ENCODE peak calls at places on chromosomes 3 and 15, in five cellular contexts. S is HCT116, C is skeletal muscle cell, L is heart right ventricle, J is ovary. G is an unnamed sample.
A peak's percentile ranks its signal among the peaks of the same experiment; 100 is the strongest.

GRCh38 chr3:152123457-152123856 is 145.3 kb upstream of the MBNL1 start:
- DNase-seq in S (no peak), C (no peak), L (no peak), J (no peak), G (no peak)

GRCh38 chr3:118972974-118973373 is 61.7 kb downstream of the IGSF11 start:
- DNase-seq in S (no peak), C (no peak), L (peak; percentile 48), J (no peak), G (no peak)

GRCh38 chr3:8964436-8965370 is 1.4 kb upstream of the RAD18 start:
- DNase-seq in S (peak; percentile 75), C (peak; percentile 49), L (no peak), J (no peak), G (no peak)

GRCh38 chr15:89822951-89823701 is 8.5 kb upstream of the ANPEP start:
- DNase-seq in S (no peak), C (no peak), L (no peak), J (no peak), G (no peak)

GRCh38 chr15:52082197-52083036 is 30.2 kb downstream of the BCL2L10 start:
- DNase-seq in S (no peak), C (peak; percentile 28), L (no peak), J (no peak), G (no peak)

GRCh38 chr3:54951405-54951804 is 23.5 kb upstream of the LRTM1 start:
- DNase-seq in S (no peak), C (peak; percentile 84), L (peak; percentile 75), J (peak; percentile 84), G (peak; percentile 23)

GRCh38 chr3:94460914-94461313 is 398.1 kb downstream of the NSUN3 start:
- DNase-seq in S (no peak), C (no peak), L (no peak), J (no peak), G (no peak)

GRCh38 chr3:4587061-4587837 is 94.1 kb downstream of the ITPR1 start:
- DNase-seq in S (no peak), C (no peak), L (no peak), J (no peak), G (no peak)

GRCh38 chr3:172087198-172087597 is 47.8 kb downstream of the FNDC3B start:
- DNase-seq in S (no peak), C (no peak), L (no peak), J (no peak), G (no peak)

GRCh38 chr15:75347222-75348033 is 589 bp downstream of the NEIL1 start:
- DNase-seq in S (peak; percentile 16), C (no peak), L (peak; percentile 75), J (peak; percentile 69), G (no peak)

GRCh38 chr3:194139977-194140351 is 4.0 kb downstream of the HES1 start:
- DNase-seq in S (no peak), C (no peak), L (no peak), J (no peak), G (no peak)

GRCh38 chr15:84570164-84570692 is 30.6 kb upstream of the ZSCAN2 start:
- DNase-seq in S (no peak), C (no peak), L (peak; percentile 70), J (peak; percentile 60), G (peak; percentile 33)

GRCh38 chr15:73926191-73927002 is at the start of gene LOXL1:
- DNase-seq in S (peak; percentile 19), C (peak; percentile 65), L (peak; percentile 77), J (peak; percentile 76), G (no peak)

GRCh38 chr15:47548189-47548588 is 169.1 kb upstream of the SEMA6D start:
- DNase-seq in S (no peak), C (no peak), L (no peak), J (no peak), G (no peak)

GRCh38 chr3:38038447-38038911 is 529 bp upstream of the DLEC1 start:
- DNase-seq in S (no peak), C (no peak), L (no peak), J (no peak), G (no peak)

GRCh38 chr3:3015472-3016089 is 94.6 kb downstream of the IL5RA start:
- DNase-seq in S (peak; percentile 8), C (no peak), L (no peak), J (no peak), G (no peak)

GRCh38 chr3:192831111-192831644 is 86.5 kb downstream of the MB21D2 start:
- DNase-seq in S (no peak), C (peak; percentile 89), L (no peak), J (no peak), G (no peak)

GRCh38 chr3:149541091-149541491 is 66.6 kb downstream of the TM4SF4 start:
- DNase-seq in S (no peak), C (no peak), L (no peak), J (no peak), G (no peak)

GRCh38 chr15:98442901-98443300 is 205.4 kb upstream of the IGF1R start:
- DNase-seq in S (no peak), C (no peak), L (no peak), J (no peak), G (no peak)

GRCh38 chr3:30059240-30059639 is 547.2 kb upstream of the TGFBR2 start:
- DNase-seq in S (no peak), C (no peak), L (no peak), J (no peak), G (no peak)

GRCh38 chr3:172709776-172710708 is 825 bp downstream of the NCEH1 start:
- DNase-seq in S (no peak), C (no peak), L (peak; percentile 39), J (peak; percentile 50), G (no peak)